ENCODE peak calls at places on chromosomes 1 and 21, in five cellular contexts. One of them, this sample, is unnamed.

GRCh38 chr1:225963735-225964530 is 22.9 kb upstream of the LEFTY2 start:
- DNase-seq in trophoblast cell: no peak
- DNase-seq in H1: no peak
- DNase-seq in mesenchymal stem cell: no peak
- DNase-seq in IMR-90: no peak
- DNase-seq in this sample: no peak

GRCh38 chr1:85068846-85069245 is 20.5 kb upstream of the MCOLN3 start:
- DNase-seq in IMR-90: no peak
- DNase-seq in mesenchymal stem cell: no peak
- DNase-seq in trophoblast cell: no peak
- DNase-seq in H1: no peak
- DNase-seq in this sample: no peak

GRCh38 chr1:2921970-2922686 is 99.1 kb upstream of the ACTRT2 start:
- DNase-seq in mesenchymal stem cell: no peak
- DNase-seq in H1: no peak
- DNase-seq in trophoblast cell: peak; percentile 7
- DNase-seq in IMR-90: no peak
- DNase-seq in this sample: no peak

GRCh38 chr21:28111151-28111619 is 881.5 kb downstream of the LTN1 start:
- DNase-seq in mesenchymal stem cell: peak; percentile 56
- DNase-seq in IMR-90: peak; percentile 92
- DNase-seq in trophoblast cell: no peak
- DNase-seq in H1: no peak
- DNase-seq in this sample: no peak

GRCh38 chr1:248872752-248873408 is 14.0 kb upstream of the ZNF692 start:
- DNase-seq in IMR-90: peak; percentile 66
- DNase-seq in mesenchymal stem cell: peak; percentile 90
- DNase-seq in trophoblast cell: peak; percentile 89
- DNase-seq in H1: no peak
- DNase-seq in this sample: peak; percentile 68

GRCh38 chr1:176033879-176034278 is 173.2 kb downstream of the COP1 start:
- DNase-seq in mesenchymal stem cell: peak; percentile 33
- DNase-seq in IMR-90: peak; percentile 36
- DNase-seq in trophoblast cell: no peak
- DNase-seq in H1: no peak
- DNase-seq in this sample: no peak

GRCh38 chr1:16189921-16190499 is 22.4 kb downstream of the ARHGEF19 start:
- DNase-seq in mesenchymal stem cell: no peak
- DNase-seq in IMR-90: no peak
- DNase-seq in trophoblast cell: no peak
- DNase-seq in H1: no peak
- DNase-seq in this sample: no peak

GRCh38 chr1:236862615-236863211 is 67.6 kb downstream of the MTR start:
- DNase-seq in H1: no peak
- DNase-seq in mesenchymal stem cell: no peak
- DNase-seq in IMR-90: no peak
- DNase-seq in trophoblast cell: no peak
- DNase-seq in this sample: no peak

GRCh38 chr1:54537611-54538010 is 10.4 kb upstream of the ACOT11 start:
- DNase-seq in trophoblast cell: no peak
- DNase-seq in mesenchymal stem cell: no peak
- DNase-seq in IMR-90: no peak
- DNase-seq in H1: no peak
- DNase-seq in this sample: no peak

GRCh38 chr1:3603156-3603555 is 8.2 kb downstream of the MEGF6 start:
- DNase-seq in IMR-90: no peak
- DNase-seq in H1: no peak
- DNase-seq in mesenchymal stem cell: no peak
- DNase-seq in trophoblast cell: no peak
- DNase-seq in this sample: no peak

GRCh38 chr1:58983633-58984301 is 199.9 kb upstream of the JUN start:
- DNase-seq in trophoblast cell: no peak
- DNase-seq in IMR-90: no peak
- DNase-seq in H1: no peak
- DNase-seq in mesenchymal stem cell: no peak
- DNase-seq in this sample: no peak

GRCh38 chr1:178723541-178723940 is 1.5 kb upstream of the RALGPS2 start:
- DNase-seq in IMR-90: no peak
- DNase-seq in trophoblast cell: no peak
- DNase-seq in mesenchymal stem cell: no peak
- DNase-seq in H1: no peak
- DNase-seq in this sample: no peak

GRCh38 chr1:20185834-20186782 is at the start of the genes PLA2G2C and UBXN10:
- DNase-seq in IMR-90: no peak
- DNase-seq in mesenchymal stem cell: peak; percentile 11
- DNase-seq in H1: no peak
- DNase-seq in trophoblast cell: peak; percentile 25
- DNase-seq in this sample: peak; percentile 49

GRCh38 chr1:229452956-229453801 is 19.3 kb upstream of the ACTA1 start:
- DNase-seq in trophoblast cell: peak; percentile 65
- DNase-seq in mesenchymal stem cell: peak; percentile 32
- DNase-seq in IMR-90: peak; percentile 50
- DNase-seq in H1: no peak
- DNase-seq in this sample: no peak

GRCh38 chr1:92259350-92259749 is 39.4 kb downstream of the GLMN start:
- DNase-seq in trophoblast cell: no peak
- DNase-seq in H1: no peak
- DNase-seq in mesenchymal stem cell: no peak
- DNase-seq in IMR-90: peak; percentile 16
- DNase-seq in this sample: no peak

GRCh38 chr1:115239148-115239820 is 98.8 kb downstream of the NGF start:
- DNase-seq in H1: no peak
- DNase-seq in IMR-90: peak; percentile 76
- DNase-seq in mesenchymal stem cell: no peak
- DNase-seq in trophoblast cell: peak; percentile 69
- DNase-seq in this sample: no peak

GRCh38 chr1:167227934-167228378 is 7.3 kb downstream of the POU2F1 start:
- DNase-seq in trophoblast cell: peak; percentile 78
- DNase-seq in IMR-90: peak; percentile 18
- DNase-seq in H1: no peak
- DNase-seq in mesenchymal stem cell: no peak
- DNase-seq in this sample: no peak

GRCh38 chr1:151716405-151716762 is 219 bp downstream of the CELF3 start:
- DNase-seq in mesenchymal stem cell: no peak
- DNase-seq in H1: no peak
- DNase-seq in trophoblast cell: no peak
- DNase-seq in IMR-90: no peak
- DNase-seq in this sample: no peak

GRCh38 chr1:156476501-156477298 is 23.9 kb downstream of the MEF2D start:
- DNase-seq in mesenchymal stem cell: peak; percentile 66
- DNase-seq in IMR-90: peak; percentile 93
- DNase-seq in H1: no peak
- DNase-seq in trophoblast cell: no peak
- DNase-seq in this sample: no peak

GRCh38 chr1:231162970-231163830 is 1.3 kb downstream of the TRIM67 start:
- DNase-seq in mesenchymal stem cell: no peak
- DNase-seq in H1: no peak
- DNase-seq in IMR-90: no peak
- DNase-seq in trophoblast cell: peak; percentile 34
- DNase-seq in this sample: no peak

GRCh38 chr1:162388615-162389014 is 7.1 kb downstream of the C1orf226 start:
- DNase-seq in IMR-90: no peak
- DNase-seq in H1: no peak
- DNase-seq in mesenchymal stem cell: peak; percentile 46
- DNase-seq in trophoblast cell: peak; percentile 42
- DNase-seq in this sample: no peak

GRCh38 chr1:147626739-147627138 is 43.6 kb downstream of the ACP6 start:
- DNase-seq in trophoblast cell: no peak
- DNase-seq in IMR-90: no peak
- DNase-seq in H1: no peak
- DNase-seq in mesenchymal stem cell: no peak
- DNase-seq in this sample: no peak

GRCh38 chr1:65949230-65949626 is 156.5 kb downstream of the PDE4B start:
- DNase-seq in mesenchymal stem cell: peak; percentile 43
- DNase-seq in IMR-90: no peak
- DNase-seq in trophoblast cell: no peak
- DNase-seq in H1: no peak
- DNase-seq in this sample: no peak

GRCh38 chr1:117232551-117232950 is 21.8 kb upstream of the VTCN1 start:
- DNase-seq in trophoblast cell: no peak
- DNase-seq in H1: no peak
- DNase-seq in IMR-90: no peak
- DNase-seq in mesenchymal stem cell: no peak
- DNase-seq in this sample: no peak

DNA sequence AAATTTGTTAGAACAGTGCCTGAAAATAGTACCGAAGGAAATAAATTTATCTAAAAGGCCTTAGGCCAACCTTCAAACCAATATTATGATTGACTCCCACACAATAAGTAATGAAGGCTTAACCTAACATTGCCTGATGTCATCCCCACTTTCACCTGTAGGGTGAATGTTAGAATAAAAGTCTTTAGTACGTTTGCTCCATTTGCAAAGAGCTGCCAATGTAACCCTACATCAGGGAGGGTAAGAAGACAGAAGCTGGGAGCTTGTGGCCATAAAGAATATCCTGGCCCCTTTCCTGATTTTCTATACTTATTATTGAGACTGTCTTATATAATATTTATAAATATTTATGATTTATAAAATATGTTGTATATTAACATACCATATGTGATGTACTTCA is 661.8 kb upstream of the CXADR start:
- DNase-seq in mesenchymal stem cell: no peak
- DNase-seq in IMR-90: no peak
- DNase-seq in trophoblast cell: no peak
- DNase-seq in H1: no peak
- DNase-seq in this sample: no peak
- H4K91ac ChIP-seq in mesenchymal stem cell: no peak overlapping the region
- H4K91ac ChIP-seq in IMR-90: no peak overlapping the region
- H4K91ac ChIP-seq in trophoblast cell: no peak overlapping the region
- H4K91ac ChIP-seq in H1: no peak overlapping the region
- H4K91ac ChIP-seq in this sample: no peak overlapping the region

GRCh38 chr1:192807221-192807967 is 1.4 kb upstream of the RGS2 start:
- DNase-seq in IMR-90: peak; percentile 56
- DNase-seq in mesenchymal stem cell: peak; percentile 75
- DNase-seq in H1: no peak
- DNase-seq in trophoblast cell: peak; percentile 25
- DNase-seq in this sample: no peak
- H3K4me3 ChIP-seq in IMR-90: no peak overlapping the region
- H3K4me3 ChIP-seq in mesenchymal stem cell: no peak overlapping the region
- H3K4me3 ChIP-seq in H1: no peak overlapping the region
- H3K4me3 ChIP-seq in trophoblast cell: no peak overlapping the region
- H3K4me3 ChIP-seq in this sample: no peak overlapping the region

DNA sequence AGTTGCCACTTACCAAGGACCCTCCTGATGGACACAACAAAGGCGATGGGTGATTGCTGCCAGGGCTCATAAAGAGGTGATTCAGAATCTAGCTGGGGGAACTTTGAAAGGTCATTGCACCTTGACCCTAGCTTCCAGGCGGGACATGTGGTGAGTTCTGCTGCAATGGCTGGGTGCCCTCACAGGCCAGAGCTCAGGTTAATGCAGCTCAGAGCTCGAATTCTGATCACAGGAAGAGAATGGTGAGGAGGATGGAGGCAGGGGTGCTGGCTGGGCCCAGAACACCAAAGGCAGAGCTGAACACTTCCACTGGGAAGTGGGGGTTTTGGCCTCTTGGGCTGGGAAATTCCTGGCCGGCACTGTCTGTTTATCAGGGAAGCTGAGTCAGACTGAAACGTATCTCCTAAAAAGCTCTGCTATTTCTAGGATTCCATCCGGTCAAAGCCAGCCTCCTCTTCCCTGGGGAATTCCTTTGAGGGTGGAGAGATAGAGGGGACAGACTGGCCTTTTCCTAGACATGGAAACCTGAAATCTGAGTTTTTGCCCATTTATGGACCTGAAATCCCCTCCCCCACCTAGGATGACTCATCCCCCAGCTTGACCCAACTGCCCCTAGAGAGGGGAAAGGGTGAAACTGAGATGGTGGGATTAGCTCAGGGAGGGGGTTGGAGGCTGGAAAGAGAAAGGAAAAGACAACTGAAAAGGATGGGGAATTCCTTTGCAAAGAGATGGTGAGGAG is 27.2 kb downstream of the NUAK2 start:
- DNase-seq in H1: peak; percentile 85
- DNase-seq in IMR-90: peak; percentile 99
- DNase-seq in mesenchymal stem cell: peak; percentile 99
- DNase-seq in trophoblast cell: peak; percentile 94
- DNase-seq in this sample: peak; percentile 86
- H4K91ac ChIP-seq in H1: peak overlapping the region; percentile 94
- H4K91ac ChIP-seq in IMR-90: peak overlapping the region; percentile 97
- H4K91ac ChIP-seq in mesenchymal stem cell: peak overlapping the region; percentile 99
- H4K91ac ChIP-seq in trophoblast cell: peak overlapping the region; percentile 99
- H4K91ac ChIP-seq in this sample: peak overlapping the region; percentile 35

GRCh38 chr1:62782197-62782886 is 1.6 kb upstream of the ATG4C start:
- DNase-seq in trophoblast cell: peak; percentile 59
- DNase-seq in IMR-90: peak; percentile 66
- DNase-seq in mesenchymal stem cell: peak; percentile 67
- DNase-seq in H1: no peak
- DNase-seq in this sample: no peak
- H3K4me3 ChIP-seq in trophoblast cell: no peak overlapping the region
- H3K4me3 ChIP-seq in IMR-90: no peak overlapping the region
- H3K4me3 ChIP-seq in mesenchymal stem cell: no peak overlapping the region
- H3K4me3 ChIP-seq in H1: no peak overlapping the region
- H3K4me3 ChIP-seq in this sample: no peak overlapping the region

GRCh38 chr1:1573843-1574720 is 581 bp downstream of the SSU72 start:
- DNase-seq in trophoblast cell: peak; percentile 80
- DNase-seq in H1: no peak
- DNase-seq in mesenchymal stem cell: peak; percentile 84
- DNase-seq in IMR-90: peak; percentile 56
- DNase-seq in this sample: peak; percentile 65
- H4K91ac ChIP-seq in trophoblast cell: peak overlapping the region; percentile 97
- H4K91ac ChIP-seq in H1: peak overlapping the region; percentile 93
- H4K91ac ChIP-seq in mesenchymal stem cell: peak overlapping the region; percentile 98
- H4K91ac ChIP-seq in IMR-90: peak overlapping the region; percentile 79
- H4K91ac ChIP-seq in this sample: peak overlapping the region; percentile 53

DNA sequence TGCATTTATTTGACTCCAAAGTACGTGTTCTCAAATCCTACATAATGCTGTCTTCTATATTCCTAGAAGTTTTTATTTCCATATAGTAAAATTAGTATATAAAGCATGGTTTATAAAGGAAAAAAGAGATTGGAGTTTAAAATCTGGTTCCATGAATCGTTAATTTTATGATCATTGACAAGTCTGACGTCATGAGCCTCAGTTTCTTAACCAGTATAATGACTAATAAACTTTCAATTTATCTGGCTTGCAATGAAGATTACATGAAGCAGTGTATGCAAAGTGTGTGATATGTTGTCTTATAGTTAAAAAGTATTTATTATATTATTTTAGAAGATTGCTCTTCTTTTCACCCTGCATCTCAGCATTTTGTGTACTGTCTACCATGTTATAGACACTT is 421.4 kb upstream of the LRRC7 start:
- DNase-seq in IMR-90: no peak
- DNase-seq in mesenchymal stem cell: no peak
- DNase-seq in trophoblast cell: no peak
- DNase-seq in H1: no peak
- DNase-seq in this sample: no peak
- H3K4me3 ChIP-seq in IMR-90: no peak overlapping the region
- H3K4me3 ChIP-seq in mesenchymal stem cell: no peak overlapping the region
- H3K4me3 ChIP-seq in trophoblast cell: no peak overlapping the region
- H3K4me3 ChIP-seq in H1: no peak overlapping the region
- H3K4me3 ChIP-seq in this sample: no peak overlapping the region

This sample was measured in neuronal stem cell.